ENCODE peak calls at places on chromosome 11, in six cellular contexts. One of them, this sample, is unnamed.

GRCh38 chr11:107576497-107577086 is 11.1 kb upstream of the ALKBH8 start:
- DNase-seq in HAP-1: peak
- DNase-seq in fibroblast of pulmonary artery: peak
- DNase-seq in neural progenitor cell: peak
- DNase-seq in stimulated activated CD4-positive, alpha-beta T cell treated with anti-CD3 and anti-CD28 coated beads, Interleukin-15, amount 100 ng/mL, for 1 hour: no peak
- DNase-seq in LoVo: peak
- DNase-seq in this sample: peak

GRCh38 chr11:86176165-86176884 is 68.2 kb upstream of the EED start:
- DNase-seq in neural progenitor cell: no peak
- DNase-seq in HAP-1: no peak
- DNase-seq in fibroblast of pulmonary artery: peak
- DNase-seq in LoVo: no peak
- DNase-seq in stimulated activated CD4-positive, alpha-beta T cell treated with anti-CD3 and anti-CD28 coated beads, Interleukin-15, amount 100 ng/mL, for 1 hour: no peak
- DNase-seq in this sample: no peak

GRCh38 chr11:8262552-8263108 is 1.0 kb downstream of the LMO1 start:
- DNase-seq in HAP-1: peak
- DNase-seq in fibroblast of pulmonary artery: peak
- DNase-seq in stimulated activated CD4-positive, alpha-beta T cell treated with anti-CD3 and anti-CD28 coated beads, Interleukin-15, amount 100 ng/mL, for 1 hour: no peak
- DNase-seq in neural progenitor cell: peak
- DNase-seq in LoVo: no peak
- DNase-seq in this sample: peak

GRCh38 chr11:134037093-134037908 is 31.6 kb upstream of the JAM3 start:
- DNase-seq in LoVo: no peak
- DNase-seq in HAP-1: peak
- DNase-seq in fibroblast of pulmonary artery: peak
- DNase-seq in neural progenitor cell: peak
- DNase-seq in stimulated activated CD4-positive, alpha-beta T cell treated with anti-CD3 and anti-CD28 coated beads, Interleukin-15, amount 100 ng/mL, for 1 hour: peak
- DNase-seq in this sample: no peak

GRCh38 chr11:64619811-64620285 is 28.8 kb downstream of the SLC22A12 start:
- DNase-seq in HAP-1: peak
- DNase-seq in neural progenitor cell: peak
- DNase-seq in LoVo: no peak
- DNase-seq in fibroblast of pulmonary artery: peak
- DNase-seq in stimulated activated CD4-positive, alpha-beta T cell treated with anti-CD3 and anti-CD28 coated beads, Interleukin-15, amount 100 ng/mL, for 1 hour: no peak
- DNase-seq in this sample: no peak

GRCh38 chr11:7436657-7437056 is 48.6 kb upstream of the OLFML1 start:
- DNase-seq in HAP-1: no peak
- DNase-seq in LoVo: no peak
- DNase-seq in stimulated activated CD4-positive, alpha-beta T cell treated with anti-CD3 and anti-CD28 coated beads, Interleukin-15, amount 100 ng/mL, for 1 hour: no peak
- DNase-seq in fibroblast of pulmonary artery: no peak
- DNase-seq in neural progenitor cell: no peak
- DNase-seq in this sample: no peak

GRCh38 chr11:6566704-6567370 is 36.6 kb downstream of the RRP8 start:
- DNase-seq in stimulated activated CD4-positive, alpha-beta T cell treated with anti-CD3 and anti-CD28 coated beads, Interleukin-15, amount 100 ng/mL, for 1 hour: no peak
- DNase-seq in fibroblast of pulmonary artery: no peak
- DNase-seq in LoVo: no peak
- DNase-seq in HAP-1: no peak
- DNase-seq in neural progenitor cell: no peak
- DNase-seq in this sample: no peak

GRCh38 chr11:118057424-118058145 is 19.3 kb upstream of the TMPRSS4 start:
- DNase-seq in HAP-1: no peak
- DNase-seq in neural progenitor cell: no peak
- DNase-seq in fibroblast of pulmonary artery: no peak
- DNase-seq in LoVo: no peak
- DNase-seq in stimulated activated CD4-positive, alpha-beta T cell treated with anti-CD3 and anti-CD28 coated beads, Interleukin-15, amount 100 ng/mL, for 1 hour: no peak
- DNase-seq in this sample: no peak

GRCh38 chr11:66327171-66328035 is 8.8 kb downstream of the RIN1 start:
- DNase-seq in LoVo: no peak
- DNase-seq in HAP-1: no peak
- DNase-seq in fibroblast of pulmonary artery: peak
- DNase-seq in neural progenitor cell: no peak
- DNase-seq in stimulated activated CD4-positive, alpha-beta T cell treated with anti-CD3 and anti-CD28 coated beads, Interleukin-15, amount 100 ng/mL, for 1 hour: no peak
- DNase-seq in this sample: no peak

GRCh38 chr11:123143921-123144320 is 51.1 kb downstream of the CLMP start:
- DNase-seq in HAP-1: no peak
- DNase-seq in stimulated activated CD4-positive, alpha-beta T cell treated with anti-CD3 and anti-CD28 coated beads, Interleukin-15, amount 100 ng/mL, for 1 hour: no peak
- DNase-seq in fibroblast of pulmonary artery: no peak
- DNase-seq in LoVo: no peak
- DNase-seq in neural progenitor cell: no peak
- DNase-seq in this sample: no peak

GRCh38 chr11:30984442-30984816 is 385.1 kb downstream of the DCDC1 start:
- DNase-seq in neural progenitor cell: no peak
- DNase-seq in fibroblast of pulmonary artery: peak
- DNase-seq in stimulated activated CD4-positive, alpha-beta T cell treated with anti-CD3 and anti-CD28 coated beads, Interleukin-15, amount 100 ng/mL, for 1 hour: no peak
- DNase-seq in HAP-1: no peak
- DNase-seq in LoVo: no peak
- DNase-seq in this sample: no peak

This sample was measured in neuronal stem cell.